ENCODE peak calls at places on chromosomes 2 and 18, in eight cellular contexts. X, N, R, O, G, F, E and B are unnamed samples. For H3K4me1, the result is how much of the 10 kb centered on the place peaks cover.

GRCh38 chr18:37277753-37278152 is 287.8 kb downstream of the CELF4 start:
- DNase-seq in X (no peak), N (no peak), R (no peak), O (no peak), G (no peak), F (no peak), E (no peak), B (no peak)

GRCh38 chr2:186979439-186980116 is 130.6 kb upstream of the ZSWIM2 start:
- DNase-seq in X (no peak), N (no peak), R (no peak), O (no peak), G (no peak), F (no peak), E (no peak), B (no peak)

GRCh38 chr2:11393711-11394236 is 49.3 kb upstream of the ROCK2 start:
- DNase-seq in X (peak), N (no peak), R (peak), O (no peak), G (no peak), F (no peak), E (no peak), B (no peak)

GRCh38 chr2:181626671-181627070 is 30.2 kb downstream of the CERKL start:
- DNase-seq in X (no peak), N (no peak), R (no peak), O (no peak), G (no peak), F (no peak), E (no peak), B (no peak)

GRCh38 chr2:239324456-239324855 is 76.4 kb downstream of the HDAC4 start:
- DNase-seq in X (no peak), N (no peak), R (no peak), O (no peak), G (no peak), F (no peak), E (no peak), B (no peak)

GRCh38 chr2:36967236-36967876 is 1.0 kb upstream of the STRN start:
- DNase-seq in X (no peak), N (no peak), R (peak), O (no peak), G (no peak), F (peak), E (no peak), B (peak)

GRCh38 chr2:150610670-150611279 is 123.3 kb upstream of the RND3 start:
- DNase-seq in X (no peak), N (no peak), R (peak), O (peak), G (peak), F (peak), E (peak), B (peak)

GRCh38 chr2:238875161-238875530 is 27.3 kb downstream of the TWIST2 start:
- DNase-seq in X (no peak), N (no peak), R (no peak), O (no peak), G (no peak), F (no peak), E (peak), B (no peak)

GRCh38 chr18:8742382-8743361 is 37.3 kb downstream of the MTCL1 start:
- DNase-seq in X (no peak), N (no peak), R (no peak), O (peak), G (no peak), F (no peak), E (no peak), B (no peak)

GRCh38 chr18:58338961-58339722 is 289.7 kb downstream of the ALPK2 start:
- DNase-seq in X (peak), N (peak), R (peak), O (no peak), G (no peak), F (no peak), E (no peak), B (no peak)

GRCh38 chr2:150924862-150925261 is 336.8 kb downstream of the RBM43 start:
- DNase-seq in X (no peak), N (no peak), R (no peak), O (no peak), G (no peak), F (no peak), E (no peak), B (no peak)

GRCh38 chr18:31598021-31598805 is 6.5 kb downstream of the TTR start:
- DNase-seq in X (peak), N (no peak), R (no peak), O (no peak), G (no peak), F (no peak), E (no peak), B (no peak)

GRCh38 chr2:177396630-177397460 is 4.3 kb downstream of the AGPS start:
- DNase-seq in X (peak), N (peak), R (peak), O (no peak), G (peak), F (peak), E (no peak), B (peak)

GRCh38 chr2:111662771-111663470 is 221.1 kb downstream of the ANAPC1 start:
- DNase-seq in X (peak), N (peak), R (no peak), O (peak), G (no peak), F (peak), E (no peak), B (peak)

GRCh38 chr2:204268971-204269370 is 276.3 kb upstream of the PARD3B start:
- DNase-seq in X (no peak), N (no peak), R (no peak), O (no peak), G (no peak), F (no peak), E (no peak), B (no peak)

GRCh38 chr18:71485578-71485977 is 1058.6 kb downstream of the CBLN2 start:
- DNase-seq in X (peak), N (peak), R (no peak), O (no peak), G (no peak), F (peak), E (no peak), B (no peak)

GRCh38 chr2:7031424-7032245 is 114.4 kb downstream of the RNF144A start:
- DNase-seq in X (peak), N (no peak), R (peak), O (peak), G (peak), F (peak), E (no peak), B (peak)

GRCh38 chr18:66316708-66317107 is 287.2 kb downstream of the CDH19 start:
- DNase-seq in X (no peak), N (no peak), R (no peak), O (no peak), G (no peak), F (no peak), E (no peak), B (no peak)

GRCh38 chr2:23480991-23481797 is 96.2 kb downstream of the KLHL29 start:
- DNase-seq in X (peak), N (peak), R (peak), O (no peak), G (peak), F (peak), E (no peak), B (peak)

GRCh38 chr2:111618953-111619902 is 264.8 kb downstream of the ANAPC1 start:
- DNase-seq in X (no peak), N (no peak), R (no peak), O (no peak), G (no peak), F (no peak), E (no peak), B (no peak)

GRCh38 chr2:168401771-168402170 is 54.3 kb upstream of the CERS6 start:
- DNase-seq in X (no peak), N (no peak), R (no peak), O (no peak), G (no peak), F (no peak), E (no peak), B (no peak)

GRCh38 chr2:64367444-64367843 is 86.5 kb upstream of the LGALSL start:
- DNase-seq in X (no peak), N (no peak), R (no peak), O (no peak), G (no peak), F (no peak), E (no peak), B (no peak)

GRCh38 chr18:7872569-7872968 is 305.5 kb downstream of the PTPRM start:
- DNase-seq in X (peak), N (peak), R (peak), O (no peak), G (peak), F (peak), E (no peak), B (peak)

GRCh38 chr18:76569644-76570415 is 74.8 kb upstream of the ZNF516 start:
- DNase-seq in X (no peak), N (no peak), R (no peak), O (no peak), G (no peak), F (no peak), E (no peak), B (no peak)

GRCh38 chr2:120368086-120368485 is 22.1 kb downstream of the INHBB start:
- DNase-seq in X (no peak), N (no peak), R (no peak), O (no peak), G (no peak), F (no peak), E (no peak), B (no peak)

GRCh38 chr18:48719988-48720654 is 181.3 kb downstream of the CTIF start:
- DNase-seq in X (peak), N (peak), R (no peak), O (no peak), G (no peak), F (no peak), E (peak), B (no peak)

GRCh38 chr2:224405841-224406370 is 4.0 kb upstream of the FAM124B start:
- DNase-seq in X (no peak), N (no peak), R (no peak), O (no peak), G (no peak), F (no peak), E (no peak), B (no peak)

GRCh38 chr2:69291004-69291650 is 95.9 kb downstream of the GFPT1 start:
- DNase-seq in X (peak), N (peak), R (no peak), O (no peak), G (no peak), F (peak), E (no peak), B (no peak)

GRCh38 chr2:85409719-85410583 is at the start of gene CAPG:
- DNase-seq in X (peak), N (no peak), R (peak), O (peak), G (peak), F (peak), E (peak), B (peak)

GRCh38 chr2:72562451-72563153 is 263.2 kb downstream of the EXOC6B start:
- DNase-seq in X (peak), N (peak), R (no peak), O (no peak), G (peak), F (no peak), E (no peak), B (peak)

GRCh38 chr2:218381916-218382366 is at the start of gene SLC11A1:
- DNase-seq in X (no peak), N (no peak), R (peak), O (no peak), G (no peak), F (no peak), E (no peak), B (no peak)

GRCh38 chr18:28729321-28729720 is 552.4 kb upstream of the CDH2 start:
- DNase-seq in X (peak), N (peak), R (no peak), O (no peak), G (no peak), F (peak), E (no peak), B (peak)

GRCh38 chr18:46291149-46291548 is 187.0 kb downstream of the HAUS1 start:
- DNase-seq in X (no peak), N (no peak), R (no peak), O (no peak), G (no peak), F (no peak), E (no peak), B (no peak)
- TF ChIP-seq CTCF in X (no peak), N (no peak), R (no peak), O (peak), G (no peak), F (no peak), E (peak), B (no peak)

GRCh38 chr2:128442891-128443302 is 124.2 kb upstream of the HS6ST1 start:
- DNase-seq in X (no peak), N (no peak), R (no peak), O (no peak), G (no peak), F (no peak), E (no peak), B (no peak)
- H3K4me1 ChIP-seq in X (under half), N (under half), R (under half), O (under half), G (under half), F (under half), E (under half), B (under half)

GRCh38 chr2:144518744-144519596 is 949 bp downstream of the ZEB2 start:
- DNase-seq in X (no peak), N (no peak), R (no peak), O (peak), G (no peak), F (no peak), E (no peak), B (no peak)

GRCh38 chr2:144516981-144517824 is 2.7 kb downstream of the ZEB2 start:
- DNase-seq in X (peak), N (peak), R (peak), O (peak), G (peak), F (peak), E (peak), B (peak)

GRCh38 chr2:144516417-144516980 is 3.4 kb downstream of the ZEB2 start:
- DNase-seq in X (peak), N (no peak), R (no peak), O (no peak), G (no peak), F (no peak), E (peak), B (peak)

GRCh38 chr2:144519597-144519933 is 354 bp downstream of the ZEB2 start:
- DNase-seq in X (no peak), N (no peak), R (no peak), O (no peak), G (no peak), F (no peak), E (no peak), B (no peak)

DNA sequence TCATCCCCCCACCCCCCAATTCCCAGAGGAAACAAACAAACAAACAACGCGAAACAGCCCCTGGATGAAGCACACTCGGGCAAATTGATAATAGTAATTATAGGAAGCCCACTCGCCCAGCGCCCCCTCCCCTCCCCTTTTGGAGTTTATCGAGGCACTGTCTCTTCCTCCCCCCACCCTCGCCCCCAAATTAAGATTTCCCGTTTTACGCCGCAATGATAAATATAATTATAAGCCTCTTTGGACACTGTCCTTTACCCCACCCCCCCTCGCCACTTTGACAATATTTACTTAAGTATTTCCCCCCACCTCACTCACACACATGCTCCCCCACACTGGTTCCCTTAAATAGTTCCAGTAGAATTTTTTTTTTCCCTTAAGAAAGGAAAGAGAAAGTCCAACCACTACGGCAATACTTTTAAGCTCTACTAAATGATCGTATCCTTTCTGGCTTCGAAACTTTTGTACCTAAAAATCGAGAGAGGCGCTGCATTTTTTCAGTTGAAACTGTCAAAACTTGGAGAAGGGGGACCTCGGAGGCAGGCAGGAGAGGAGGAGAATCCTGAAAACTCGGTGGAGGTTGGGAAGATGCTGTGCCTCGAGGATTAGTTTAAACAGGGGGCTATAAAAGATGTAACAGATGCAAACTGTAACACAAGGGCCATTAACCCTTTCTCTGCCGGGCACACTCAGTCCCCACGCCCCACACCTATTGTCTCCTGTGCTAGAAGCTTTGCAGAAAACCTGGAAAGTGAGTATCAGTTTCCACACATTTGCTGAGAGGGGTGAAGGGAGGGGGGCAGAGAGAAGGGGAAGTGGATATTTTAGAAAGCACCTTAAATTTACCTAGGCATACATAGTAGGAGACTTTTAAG is 1.9 kb downstream of the ZEB2 start:
- DNase-seq in X (peak), N (no peak), R (no peak), O (no peak), G (no peak), F (peak), E (no peak), B (no peak)
- TF ChIP-seq EZH2 in X (no peak), N (no peak), R (peak), O (no peak), G (no peak), F (no peak), E (no peak), B (no peak)

GRCh38 chr2:18719978-18720775 is 130.8 kb upstream of the NT5C1B start:
- DNase-seq in X (peak), N (peak), R (peak), O (no peak), G (no peak), F (peak), E (no peak), B (peak)

GRCh38 chr2:18722101-18722500 is 132.7 kb upstream of the NT5C1B start:
- DNase-seq in X (peak), N (no peak), R (no peak), O (no peak), G (no peak), F (peak), E (no peak), B (no peak)

GRCh38 chr2:18721038-18721922 is 131.9 kb upstream of the NT5C1B start:
- DNase-seq in X (no peak), N (no peak), R (no peak), O (no peak), G (no peak), F (no peak), E (no peak), B (no peak)

GRCh38 chr2:18723219-18723618 is 133.8 kb upstream of the NT5C1B start:
- DNase-seq in X (no peak), N (no peak), R (no peak), O (no peak), G (no peak), F (no peak), E (no peak), B (no peak)
- TF ChIP-seq CTCF in X (no peak), N (no peak), R (no peak), O (no peak), G (no peak), F (no peak), E (no peak), B (no peak)

GRCh38 chr2:45908316-45909150 is 257.1 kb downstream of the PRKCE start:
- DNase-seq in X (no peak), N (no peak), R (no peak), O (no peak), G (no peak), F (peak), E (no peak), B (peak)
- H3K4me1 ChIP-seq in X (under half), N (under half), R (under half), O (under half), G (under half), F (under half), E (under half), B (under half)

DNA sequence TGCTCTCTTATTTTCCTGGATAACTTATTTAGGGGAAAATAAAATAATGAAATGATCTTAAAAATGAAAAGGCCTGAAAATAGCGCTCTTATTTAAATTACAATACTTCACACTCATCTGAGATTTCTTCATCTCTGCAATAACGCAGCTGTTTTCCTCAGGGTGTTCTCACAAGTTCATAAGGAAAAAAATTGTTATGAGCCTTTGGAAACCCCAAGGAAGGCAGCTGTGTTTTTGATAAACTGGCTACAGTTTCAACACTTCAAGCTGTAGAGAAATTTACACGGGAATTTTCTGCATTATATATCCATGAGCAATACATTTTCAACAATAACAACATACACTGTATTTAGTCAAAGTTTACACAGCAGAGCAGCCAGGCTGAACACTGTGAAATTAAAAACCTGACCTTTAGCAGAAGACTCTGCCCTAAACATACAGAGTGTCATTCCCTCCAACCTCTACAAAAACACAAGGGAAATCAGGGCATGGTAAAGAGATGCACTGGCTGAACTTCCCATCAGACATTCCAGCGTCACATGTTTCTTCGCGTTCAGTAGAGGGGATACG is 959.6 kb downstream of the SLC4A3 start:
- DNase-seq in X (no peak), N (no peak), R (no peak), O (no peak), G (no peak), F (no peak), E (no peak), B (no peak)
- TF ChIP-seq EZH2 in X (no peak), N (no peak), R (no peak), O (no peak), G (no peak), F (no peak), E (no peak), B (no peak)

GRCh38 chr2:45483997-45484396 is 127.1 kb downstream of the SRBD1 start:
- DNase-seq in X (no peak), N (no peak), R (no peak), O (no peak), G (no peak), F (peak), E (no peak), B (no peak)
- TF ChIP-seq CTCF in X (peak), N (peak), R (peak), O (peak), G (peak), F (peak), E (peak), B (peak)